ENCODE peak calls at places on chromosome 10, in six cellular contexts. C is RWPE1, U is astrocyte of the cerebellum, K is body of pancreas, P is AG10803, M is hepatocyte. D is an unnamed sample.

GRCh38 chr10:33195608-33196376 is 138.7 kb downstream of the NRP1 start:
- DNase-seq in K (no peak), C (no peak), U (no peak), P (no peak), M (peak; percentile 29), D (peak; percentile 44)

GRCh38 chr10:78292987-78293865 is 259.6 kb downstream of the RPS24 start:
- DNase-seq in C (no peak), U (peak; percentile 9), M (peak; percentile 44), K (no peak), P (no peak), D (peak; percentile 35)

GRCh38 chr10:75712241-75712880 is 280.9 kb downstream of the LRMDA start:
- DNase-seq in K (no peak), P (no peak), C (no peak), M (no peak), U (no peak), D (no peak)

GRCh38 chr10:91185239-91185875 is 35.1 kb upstream of the PCGF5 start:
- DNase-seq in C (peak; percentile 38), M (peak; percentile 23), U (no peak), P (peak; percentile 75), K (no peak), D (peak; percentile 81)

GRCh38 chr10:132209978-132210530 is 23.3 kb downstream of the DPYSL4 start:
- DNase-seq in K (no peak), M (no peak), P (no peak), C (no peak), U (no peak), D (no peak)

GRCh38 chr10:62740885-62741284 is 63.6 kb upstream of the ADO start:
- DNase-seq in U (no peak), C (no peak), M (no peak), P (no peak), K (no peak), D (no peak)

GRCh38 chr10:112548535-112549276 is 101.7 kb downstream of the VTI1A start:
- DNase-seq in C (no peak), U (no peak), M (no peak), P (no peak), K (no peak), D (no peak)

GRCh38 chr10:129400426-129400825 is 66.6 kb upstream of the MGMT start:
- DNase-seq in K (no peak), C (no peak), U (no peak), P (no peak), M (no peak), D (no peak)

GRCh38 chr10:108911814-108912541 is 1011.3 kb downstream of the XPNPEP1 start:
- DNase-seq in K (peak; percentile 68), M (peak; percentile 86), P (peak; percentile 59), C (no peak), U (peak; percentile 38), D (peak; percentile 51)

GRCh38 chr10:48634198-48634983 is 29.5 kb upstream of the ARHGAP22 start:
- DNase-seq in U (no peak), P (peak; percentile 96), K (no peak), M (no peak), C (no peak), D (peak; percentile 69)

GRCh38 chr10:13056461-13057077 is 43.4 kb upstream of the OPTN start:
- DNase-seq in C (peak; percentile 38), M (peak; percentile 50), U (no peak), P (no peak), K (no peak), D (peak; percentile 16)

GRCh38 chr10:101566333-101567164 is 21.5 kb downstream of the POLL start:
- DNase-seq in C (no peak), P (no peak), U (no peak), M (no peak), K (peak; percentile 14), D (peak; percentile 20)

GRCh38 chr10:132272061-132272766 is 35.5 kb downstream of the STK32C start:
- DNase-seq in U (peak; percentile 19), K (no peak), C (no peak), P (peak; percentile 56), M (peak; percentile 36), D (peak; percentile 60)

GRCh38 chr10:125782055-125782454 is 6.4 kb upstream of the MMP21 start:
- DNase-seq in P (no peak), M (no peak), K (no peak), C (no peak), U (no peak), D (no peak)

GRCh38 chr10:13158401-13158800 is 3.0 kb upstream of the MCM10 start:
- DNase-seq in K (peak; percentile 34), M (no peak), C (no peak), U (no peak), P (no peak), D (no peak)

GRCh38 chr10:96641896-96642295 is 55.1 kb upstream of the TM9SF3 start:
- DNase-seq in U (no peak), P (no peak), C (no peak), M (no peak), K (no peak), D (no peak)

GRCh38 chr10:96641396-96641795 is 54.6 kb upstream of the TM9SF3 start:
- DNase-seq in K (no peak), M (no peak), C (no peak), P (no peak), U (no peak), D (no peak)

GRCh38 chr10:96643920-96644319 is 57.1 kb upstream of the TM9SF3 start:
- DNase-seq in P (no peak), M (no peak), K (no peak), C (no peak), U (no peak), D (no peak)

GRCh38 chr10:96642530-96642929 is 55.7 kb upstream of the TM9SF3 start:
- DNase-seq in U (no peak), K (no peak), C (no peak), M (no peak), P (no peak), D (no peak)

GRCh38 chr10:96642973-96643372 is 56.2 kb upstream of the TM9SF3 start:
- DNase-seq in C (no peak), K (peak; percentile 91), P (peak; percentile 28), M (peak; percentile 55), U (no peak), D (peak; percentile 31)
- TF ChIP-seq CTCF in C (no peak), K (peak; percentile 93), P (peak; percentile 52), M (peak; percentile 25), U (peak; percentile 43), D (peak; percentile 66)

GRCh38 chr10:60441515-60441914 is 51.8 kb upstream of the ANK3 start:
- DNase-seq in K (no peak), M (no peak), P (peak; percentile 38), C (peak; percentile 17), U (no peak), D (peak; percentile 43)
- TF ChIP-seq CTCF in K (no peak), M (peak; percentile 42), P (peak; percentile 51), C (peak; percentile 58), U (peak; percentile 7), D (peak; percentile 47)

DNA sequence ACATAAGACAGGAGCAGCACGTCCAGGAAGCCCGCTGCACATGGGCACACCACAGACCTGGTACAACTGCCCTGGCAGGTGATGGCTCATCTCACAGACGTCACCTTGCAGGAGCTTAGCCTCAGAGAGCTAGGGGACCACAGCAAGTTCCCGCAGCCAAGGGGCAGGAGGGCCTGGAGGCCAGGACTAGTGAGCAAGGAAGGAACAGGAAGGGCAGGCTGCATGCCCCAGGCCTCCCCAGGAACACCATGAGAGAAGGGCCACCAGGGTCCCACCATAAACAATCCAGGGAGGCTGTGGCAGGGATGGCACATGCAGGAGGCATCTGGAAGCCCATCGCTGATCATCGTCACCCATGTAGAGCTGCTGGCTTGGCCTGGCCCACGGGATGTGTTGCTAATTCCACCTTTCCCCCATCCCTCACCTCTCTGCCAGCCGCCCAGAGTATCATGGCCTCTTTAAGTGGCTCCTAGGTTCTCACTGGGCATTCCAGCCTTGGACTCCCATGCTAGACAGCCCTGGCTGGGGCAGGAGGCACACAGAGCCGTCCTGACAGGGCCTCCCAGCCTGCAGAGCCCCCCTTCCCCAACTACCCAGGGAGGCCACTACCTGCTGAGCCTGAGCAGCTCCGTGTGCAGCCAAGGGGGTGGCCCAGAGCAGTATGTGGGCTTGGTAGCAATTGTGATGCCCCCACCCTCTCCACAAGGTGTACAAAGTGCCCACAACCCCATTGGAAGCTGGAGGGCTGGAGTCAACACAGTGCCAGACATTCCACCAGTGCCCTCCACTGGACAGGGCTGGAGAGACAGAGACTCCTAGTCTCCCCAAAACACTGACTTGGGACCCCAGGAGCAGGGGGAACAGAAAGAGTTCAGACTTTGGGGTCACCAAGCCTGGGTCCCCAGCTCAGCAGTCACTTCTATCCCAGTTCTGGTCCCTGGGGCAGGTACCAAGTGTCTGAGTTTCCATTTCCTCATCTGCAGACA is 35.5 kb downstream of the GRID1 start:
- DNase-seq in C (no peak), P (no peak), M (no peak), U (no peak), K (no peak), D (no peak)
- TF ChIP-seq CTCF in C (no peak), P (no peak), M (no peak), U (no peak), K (no peak), D (no peak)

GRCh38 chr10:86137561-86137960 is 229.0 kb downstream of the GRID1 start:
- DNase-seq in P (no peak), U (no peak), C (no peak), K (no peak), M (no peak), D (no peak)

GRCh38 chr10:86138551-86139065 is 228.0 kb downstream of the GRID1 start:
- DNase-seq in U (no peak), K (no peak), P (no peak), M (no peak), C (no peak), D (no peak)

GRCh38 chr10:86141896-86142295 is 224.7 kb downstream of the GRID1 start:
- DNase-seq in P (no peak), C (no peak), K (no peak), M (no peak), U (no peak), D (no peak)

GRCh38 chr10:86135191-86135590 is 231.4 kb downstream of the GRID1 start:
- DNase-seq in U (no peak), P (no peak), M (no peak), K (no peak), C (no peak), D (no peak)

DNA sequence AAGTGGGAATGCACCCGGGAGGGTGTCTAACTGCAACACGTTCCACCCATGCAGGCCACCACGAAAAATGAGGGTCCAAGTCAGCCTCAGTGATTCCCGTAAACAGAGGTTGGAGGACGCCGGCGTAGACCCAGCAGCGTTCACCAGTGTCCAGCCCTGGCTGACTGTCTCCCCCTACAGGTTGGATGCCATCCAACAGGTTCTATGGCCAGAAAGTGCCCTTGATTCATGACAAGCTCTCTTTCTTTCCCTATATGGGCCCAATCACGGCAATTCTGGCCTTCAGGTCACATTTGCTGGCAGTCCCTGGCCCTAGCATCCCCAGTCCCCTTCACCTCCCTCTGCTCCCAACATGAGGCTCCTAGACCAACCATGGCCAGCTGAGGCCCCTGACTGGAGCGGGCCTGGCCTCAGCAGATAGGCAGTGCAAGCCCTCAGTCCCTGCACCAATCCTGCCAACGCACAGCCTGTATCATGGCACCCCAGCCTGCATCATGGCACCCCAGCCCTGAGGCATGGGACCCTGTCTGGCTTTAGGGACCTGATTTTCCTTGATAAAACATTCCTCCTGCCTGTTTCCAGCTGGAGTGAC is 227.4 kb downstream of the GRID1 start:
- DNase-seq in K (peak; percentile 63), P (no peak), C (peak; percentile 32), M (peak; percentile 60), U (no peak), D (no peak)
- TF ChIP-seq CTCF in K (peak; percentile 72), P (peak; percentile 13), C (peak; percentile 21), M (peak; percentile 47), U (no peak), D (no peak)

D was measured in IMR-90.